ENCODE peak calls at places on chromosomes 13 and 19, in eight cellular contexts. U is body of pancreas, C is stomach, G is IMR-90, I is sigmoid colon, H is uterus, Y is esophagus squamous epithelium, L is heart left ventricle. W is an unnamed sample. For H3K4me1 and H3K36me3, the result is how much of the 10 kb centered on the place peaks cover.

GRCh38 chr13:110634558-110634957 is 19.2 kb downstream of the NAXD start:
- DNase-seq in U (no peak), C (no peak), G (peak), I (no peak), H (no peak), Y (no peak), L (no peak), W (no peak)

GRCh38 chr19:51509823-51510660 is 8.4 kb upstream of the SIGLEC12 start:
- DNase-seq in U (no peak), C (no peak), G (no peak), I (no peak), H (no peak), Y (no peak), L (no peak), W (no peak)

GRCh38 chr19:32599736-32600157 is 18.8 kb downstream of the PDCD5 start:
- DNase-seq in U (peak), C (no peak), G (peak), I (no peak), H (no peak), Y (no peak), L (no peak), W (no peak)

GRCh38 chr13:51246005-51246404 is 23.8 kb downstream of the FAM124A start:
- DNase-seq in U (no peak), C (no peak), G (no peak), I (no peak), H (no peak), Y (no peak), L (no peak), W (no peak)

GRCh38 chr13:111122056-111122455 is 6.9 kb downstream of the ARHGEF7 start:
- DNase-seq in U (no peak), C (no peak), G (peak), I (no peak), H (no peak), Y (no peak), L (no peak), W (peak)

GRCh38 chr19:39138221-39139211 is 12.9 kb downstream of the PAK4 start:
- DNase-seq in U (no peak), C (no peak), G (no peak), I (no peak), H (no peak), Y (no peak), L (no peak), W (no peak)

GRCh38 chr19:16160943-16161560 is 12.3 kb downstream of the CIB3 start:
- DNase-seq in U (no peak), C (no peak), G (peak), I (no peak), H (no peak), Y (no peak), L (no peak), W (no peak)

GRCh38 chr19:18274303-18274775 is at the start of gene IQCN:
- DNase-seq in U (no peak), C (peak), G (no peak), I (peak), H (peak), Y (no peak), L (no peak), W (peak)

GRCh38 chr13:96993660-96994029 is 631 bp downstream of the OXGR1 start:
- DNase-seq in U (no peak), C (no peak), G (no peak), I (no peak), H (no peak), Y (no peak), L (no peak), W (no peak)

GRCh38 chr19:44796701-44797115 is 12.2 kb upstream of the BCAM start:
- DNase-seq in U (peak), C (peak), G (peak), I (no peak), H (no peak), Y (no peak), L (peak), W (peak)

GRCh38 chr19:13051581-13052165 is 51.0 kb downstream of the LYL1 start:
- DNase-seq in U (peak), C (peak), G (peak), I (peak), H (peak), Y (no peak), L (no peak), W (peak)

GRCh38 chr13:112775791-112776279 is 86.0 kb downstream of the ATP11A start:
- DNase-seq in U (no peak), C (no peak), G (no peak), I (no peak), H (no peak), Y (no peak), L (no peak), W (no peak)

GRCh38 chr13:35961002-35961401 is 170.2 kb downstream of the DCLK1 start:
- DNase-seq in U (no peak), C (no peak), G (no peak), I (no peak), H (no peak), Y (no peak), L (no peak), W (no peak)

GRCh38 chr13:87884874-87885273 is 213.7 kb downstream of the SLITRK5 start:
- DNase-seq in U (no peak), C (no peak), G (peak), I (no peak), H (no peak), Y (no peak), L (no peak), W (no peak)

GRCh38 chr19:19362075-19362474 is 41.4 kb downstream of the MAU2 start:
- DNase-seq in U (no peak), C (no peak), G (no peak), I (no peak), H (no peak), Y (no peak), L (no peak), W (no peak)

GRCh38 chr19:44692379-44692721 is 6.6 kb upstream of the CEACAM16 start:
- DNase-seq in U (no peak), C (no peak), G (no peak), I (no peak), H (no peak), Y (no peak), L (no peak), W (no peak)

DNA sequence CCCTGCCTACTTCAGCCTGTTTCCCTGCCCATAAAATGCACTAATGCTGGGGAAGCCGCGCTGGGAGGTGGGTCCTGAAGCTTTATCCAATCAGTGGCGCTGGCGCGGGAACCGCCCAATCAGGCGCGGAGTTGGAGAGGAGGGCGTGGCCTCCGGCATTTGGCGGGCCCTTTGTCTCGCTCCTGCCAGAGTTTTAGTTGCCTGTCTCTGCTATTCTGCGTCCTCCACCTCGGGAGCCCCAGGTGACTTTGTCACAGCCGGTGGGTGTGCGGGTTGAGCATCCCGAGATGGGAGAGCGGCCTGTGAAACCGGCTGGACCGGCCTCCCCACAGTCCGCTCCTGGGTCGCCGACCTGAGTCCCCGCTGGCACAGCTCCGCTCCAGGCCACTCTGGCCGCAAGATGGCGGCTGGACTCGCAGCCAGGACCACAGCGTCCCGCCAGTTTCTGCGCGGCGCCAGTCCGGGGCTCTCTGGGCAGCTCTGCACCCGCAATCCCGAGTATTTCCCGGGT is 30.7 kb upstream of the ZNF429 start:
- DNase-seq in U (peak), C (peak), G (peak), I (peak), H (peak), Y (no peak), L (peak), W (no peak)
- TF ChIP-seq POLR2A in U (no peak), C (no peak), G (no peak), I (no peak), H (no peak), Y (no peak), L (no peak), W (no peak)

GRCh38 chr13:32035701-32036100 is 4.1 kb downstream of the FRY start:
- DNase-seq in U (no peak), C (no peak), G (no peak), I (no peak), H (no peak), Y (no peak), L (no peak), W (no peak)
- H3K4me1 ChIP-seq in U (half or more), C (half or more), G (under half), I (under half), H (under half), Y (under half), L (under half), W (under half)

GRCh38 chr19:4103073-4103418 is 20.9 kb downstream of the MAP2K2 start:
- DNase-seq in U (no peak), C (no peak), G (no peak), I (no peak), H (no peak), Y (no peak), L (no peak), W (no peak)
- H3K36me3 ChIP-seq in U (under half), C (half or more), G (half or more), I (under half), H (under half), Y (under half), L (under half), W (half or more)

GRCh38 chr19:17185590-17185989 is 29.6 kb upstream of the USE1 start:
- DNase-seq in U (no peak), C (no peak), G (no peak), I (no peak), H (no peak), Y (no peak), L (no peak), W (no peak)
- TF ChIP-seq POLR2A in U (no peak), C (no peak), G (no peak), I (no peak), H (no peak), Y (no peak), L (no peak), W (no peak)

DNA sequence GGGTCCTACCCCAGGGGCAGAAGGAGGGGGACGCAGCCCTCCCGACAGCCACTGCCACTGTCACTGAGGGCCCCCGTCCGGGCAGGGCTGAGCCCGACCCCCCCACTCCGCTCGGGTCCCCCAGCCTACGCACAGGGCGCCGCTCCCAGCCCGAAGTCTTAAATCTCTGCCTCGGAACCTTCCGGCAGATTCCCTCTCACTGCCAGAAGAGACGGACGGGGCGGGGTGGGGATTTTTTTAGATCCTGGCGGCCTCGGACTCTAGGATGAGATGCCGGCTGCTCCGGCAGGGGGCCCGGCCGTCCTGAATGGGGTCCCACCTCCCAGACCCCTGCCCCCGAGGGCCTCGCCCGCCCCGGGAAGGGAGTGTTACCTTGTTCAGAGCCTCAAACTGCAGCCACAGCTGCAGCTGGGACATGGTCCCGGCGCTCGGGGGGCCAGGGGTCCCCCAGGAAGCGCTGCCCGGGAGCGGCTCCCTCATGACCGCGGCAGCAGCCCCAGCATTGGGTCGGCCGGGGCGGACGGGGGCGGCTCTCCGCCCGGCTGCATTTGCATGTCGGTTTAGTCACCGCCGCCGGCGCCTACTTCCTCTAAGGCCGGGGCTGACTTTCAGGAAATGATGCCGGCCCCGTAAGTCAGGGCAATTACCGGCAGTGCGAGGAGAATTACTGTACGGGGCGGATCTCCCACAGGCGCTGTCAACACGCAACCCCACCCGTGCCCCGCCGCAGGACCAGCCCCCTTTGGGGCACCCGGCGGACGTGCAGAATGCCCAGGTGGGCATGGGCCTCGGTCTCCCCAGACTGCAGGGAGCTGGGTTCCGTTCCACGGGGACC is 28.1 kb downstream of the GPX4 start:
- DNase-seq in U (peak), C (peak), G (peak), I (peak), H (peak), Y (peak), L (peak), W (peak)
- H3K4me1 ChIP-seq in U (under half), C (half or more), G (under half), I (under half), H (under half), Y (half or more), L (half or more), W (under half)

GRCh38 chr19:34961775-34962174 is 2.3 kb downstream of the ZNF792 start:
- DNase-seq in U (no peak), C (no peak), G (no peak), I (no peak), H (no peak), Y (no peak), L (no peak), W (no peak)
- H3K36me3 ChIP-seq in U (under half), C (under half), G (under half), I (under half), H (under half), Y (under half), L (under half), W (under half)